ENCODE peak calls at places on chromosomes 5 and 9, in nine cellular contexts. Y is mesenchymal stem cell; W is hepatic stellate cell; S is right atrium auricular region; Q is GM23248; V is Right ventricle myocardium superior; I is substantia nigra; J is CD4-positive, alpha-beta memory T cell; K is H54. Z is an unnamed sample.

GRCh38 chr5:1048861-1049838 is 40.5 kb downstream of the NKD2 start:
- DNase-seq in Y (no peak), W (no peak), S (no peak), Q (no peak), V (peak), I (no peak), J (no peak), K (no peak), Z (no peak)

GRCh38 chr9:127561491-127562270 is 50.4 kb upstream of the STXBP1 start:
- DNase-seq in Y (peak), W (peak), S (peak), Q (peak), V (peak), I (no peak), J (no peak), K (peak), Z (peak)

GRCh38 chr5:5014836-5015235 is 125.3 kb upstream of the ADAMTS16 start:
- DNase-seq in Y (no peak), W (no peak), S (no peak), Q (peak), V (no peak), I (no peak), J (no peak), K (peak), Z (no peak)

GRCh38 chr5:83118471-83118870 is 41.1 kb downstream of the XRCC4 start:
- DNase-seq in Y (no peak), W (no peak), S (no peak), Q (peak), V (no peak), I (no peak), J (no peak), K (no peak), Z (peak)

GRCh38 chr5:131991593-131992324 is 19.7 kb downstream of the ACSL6 start:
- DNase-seq in Y (no peak), W (no peak), S (no peak), Q (no peak), V (peak), I (no peak), J (no peak), K (no peak), Z (no peak)

GRCh38 chr9:104868687-104869404 is 59.1 kb downstream of the ABCA1 start:
- DNase-seq in Y (peak), W (peak), S (no peak), Q (peak), V (peak), I (peak), J (no peak), K (peak), Z (peak)

GRCh38 chr9:136309101-136309801 is 5.4 kb upstream of the CCDC187 start:
- DNase-seq in Y (no peak), W (no peak), S (no peak), Q (no peak), V (no peak), I (no peak), J (no peak), K (no peak), Z (no peak)

GRCh38 chr9:124098141-124098905 is 86.8 kb downstream of the LHX2 start:
- DNase-seq in Y (no peak), W (no peak), S (no peak), Q (no peak), V (no peak), I (no peak), J (no peak), K (no peak), Z (no peak)

GRCh38 chr9:15416880-15417279 is 5.8 kb upstream of the SNAPC3 start:
- DNase-seq in Y (peak), W (peak), S (no peak), Q (peak), V (no peak), I (no peak), J (peak), K (no peak), Z (peak)

GRCh38 chr5:170541146-170541769 is 37.4 kb downstream of the KCNIP1 start:
- DNase-seq in Y (no peak), W (no peak), S (no peak), Q (no peak), V (no peak), I (no peak), J (no peak), K (no peak), Z (no peak)

GRCh38 chr5:142324871-142325676 is at the start of gene SPRY4:
- DNase-seq in Y (peak), W (peak), S (peak), Q (peak), V (peak), I (peak), J (peak), K (peak), Z (peak)

GRCh38 chr9:89178162-89179120 is at the start of gene SHC3:
- DNase-seq in Y (peak), W (peak), S (no peak), Q (peak), V (no peak), I (no peak), J (no peak), K (no peak), Z (no peak)